ENCODE peak calls at places on chromosome X, in four cellular contexts. One of them, this sample, is unnamed.

GRCh38 chrX:132490086-132490419 is 1.2 kb upstream of the MBNL3 start:
- DNase-seq in Peyer's patch: no peak
- DNase-seq in AG04450: no peak
- DNase-seq in NB4: no peak
- DNase-seq in this sample: no peak

GRCh38 chrX:74421181-74422028 is at the start of gene SLC16A2:
- DNase-seq in NB4: peak; percentile 93
- DNase-seq in AG04450: peak; percentile 49
- DNase-seq in Peyer's patch: peak; percentile 31
- DNase-seq in this sample: peak; percentile 86

GRCh38 chrX:10516781-10517322 is 103.5 kb downstream of the MID1 start:
- DNase-seq in Peyer's patch: no peak
- DNase-seq in AG04450: no peak
- DNase-seq in NB4: no peak
- DNase-seq in this sample: no peak

GRCh38 chrX:33298622-33299021 is 87.3 kb upstream of the DMD start:
- DNase-seq in AG04450: no peak
- DNase-seq in Peyer's patch: no peak
- DNase-seq in NB4: no peak
- DNase-seq in this sample: no peak

GRCh38 chrX:40094041-40094899 is 3.5 kb downstream of the BCOR start:
- DNase-seq in AG04450: no peak
- DNase-seq in Peyer's patch: peak; percentile 38
- DNase-seq in NB4: peak; percentile 46
- DNase-seq in this sample: peak; percentile 53

GRCh38 chrX:17247144-17247543 is 127.9 kb upstream of the NHS start:
- DNase-seq in NB4: no peak
- DNase-seq in AG04450: no peak
- DNase-seq in Peyer's patch: no peak
- DNase-seq in this sample: no peak

GRCh38 chrX:77628294-77629025 is 157.6 kb downstream of the ATRX start:
- DNase-seq in AG04450: no peak
- DNase-seq in NB4: peak; percentile 5
- DNase-seq in Peyer's patch: no peak
- DNase-seq in this sample: no peak

GRCh38 chrX:15425024-15425423 is 40.8 kb upstream of the VEGFD start:
- DNase-seq in AG04450: no peak
- DNase-seq in Peyer's patch: no peak
- DNase-seq in NB4: no peak
- DNase-seq in this sample: no peak

GRCh38 chrX:28843817-28844216 is 256.6 kb downstream of the IL1RAPL1 start:
- DNase-seq in Peyer's patch: no peak
- DNase-seq in NB4: no peak
- DNase-seq in AG04450: no peak
- DNase-seq in this sample: no peak

GRCh38 chrX:95056901-95057300 is 1382.9 kb downstream of the FAM133A start:
- DNase-seq in NB4: no peak
- DNase-seq in AG04450: no peak
- DNase-seq in Peyer's patch: no peak
- DNase-seq in this sample: no peak

GRCh38 chrX:136260801-136261200 is 9.6 kb upstream of the MAP7D3 start:
- DNase-seq in NB4: no peak
- DNase-seq in Peyer's patch: no peak
- DNase-seq in AG04450: peak; percentile 48
- DNase-seq in this sample: no peak

GRCh38 chrX:320126-320783 is 1.7 kb upstream of the GTPBP6 start:
- DNase-seq in Peyer's patch: no peak
- DNase-seq in AG04450: no peak
- DNase-seq in NB4: peak; percentile 44
- DNase-seq in this sample: peak; percentile 17

GRCh38 chrX:134537179-134537945 is 77.4 kb downstream of the HPRT1 start:
- DNase-seq in AG04450: no peak
- DNase-seq in NB4: peak; percentile 57
- DNase-seq in Peyer's patch: no peak
- DNase-seq in this sample: no peak

GRCh38 chrX:109268340-109268739 is 213.5 kb downstream of the GUCY2F start:
- DNase-seq in Peyer's patch: no peak
- DNase-seq in AG04450: no peak
- DNase-seq in NB4: no peak
- DNase-seq in this sample: no peak

GRCh38 chrX:134338527-134338926 is 101.5 kb downstream of the CCDC160 start:
- DNase-seq in NB4: peak; percentile 2
- DNase-seq in AG04450: no peak
- DNase-seq in Peyer's patch: no peak
- DNase-seq in this sample: no peak

GRCh38 chrX:110966839-110967238 is 129.2 kb upstream of the PAK3 start:
- DNase-seq in Peyer's patch: no peak
- DNase-seq in NB4: peak; percentile 64
- DNase-seq in AG04450: no peak
- DNase-seq in this sample: no peak

GRCh38 chrX:39150210-39150609 is 349.0 kb downstream of the MID1IP1 start:
- DNase-seq in NB4: no peak
- DNase-seq in Peyer's patch: no peak
- DNase-seq in AG04450: no peak
- DNase-seq in this sample: no peak

GRCh38 chrX:43785930-43786591 is 96.2 kb downstream of the MAOB start:
- DNase-seq in NB4: no peak
- DNase-seq in AG04450: no peak
- DNase-seq in Peyer's patch: no peak
- DNase-seq in this sample: no peak

GRCh38 chrX:17829526-17829925 is 31.6 kb downstream of the RAI2 start:
- DNase-seq in AG04450: no peak
- DNase-seq in Peyer's patch: no peak
- DNase-seq in NB4: no peak
- DNase-seq in this sample: no peak

GRCh38 chrX:68894513-68895338 is 65.9 kb downstream of the EFNB1 start:
- DNase-seq in AG04450: no peak
- DNase-seq in NB4: peak; percentile 42
- DNase-seq in Peyer's patch: no peak
- DNase-seq in this sample: peak; percentile 52

GRCh38 chrX:132967049-132967448 is 8.6 kb upstream of the HS6ST2 start:
- DNase-seq in AG04450: no peak
- DNase-seq in NB4: no peak
- DNase-seq in Peyer's patch: no peak
- DNase-seq in this sample: no peak

DNA sequence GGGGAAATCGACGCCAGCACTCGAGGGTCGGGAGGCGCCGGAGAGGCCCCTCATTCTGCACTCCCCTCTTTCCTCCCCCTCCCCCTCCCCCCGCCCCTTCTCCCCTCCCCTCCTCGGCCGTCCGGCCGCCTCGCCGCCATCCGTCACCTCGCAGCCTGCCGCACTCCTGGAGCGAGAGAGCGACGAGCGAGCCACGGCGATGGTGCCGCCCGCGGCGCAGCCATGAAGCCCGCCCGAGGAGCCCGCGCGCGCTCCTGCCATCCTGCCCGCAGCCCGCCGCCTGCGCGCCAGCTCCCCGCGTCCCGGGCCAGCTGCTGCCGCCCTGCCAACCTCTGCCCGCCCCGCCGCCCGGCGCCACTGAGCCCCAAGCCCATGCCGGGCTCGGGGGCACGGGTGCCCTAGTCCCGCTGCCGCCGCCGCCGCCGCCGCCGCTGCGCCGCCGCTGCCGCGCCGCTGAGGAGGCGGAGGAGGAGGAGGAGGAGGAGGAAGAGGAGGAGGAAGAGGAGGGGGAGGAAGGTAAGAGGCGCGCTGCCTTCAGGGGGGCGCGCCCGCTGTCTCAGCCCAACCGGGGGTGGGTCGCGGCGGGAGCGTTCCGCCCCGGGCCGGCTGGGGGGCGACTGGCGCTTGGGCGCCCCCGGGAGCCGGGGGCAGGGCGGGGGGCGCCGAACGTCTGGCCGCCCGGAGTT is at the start of gene FRMPD3:
- DNase-seq in AG04450: no peak
- DNase-seq in NB4: no peak
- DNase-seq in Peyer's patch: no peak
- DNase-seq in this sample: peak; percentile 32
- H3K4me3 ChIP-seq in AG04450: peak within 1 kb of the TSS; percentile 17
- H3K4me3 ChIP-seq in NB4: no peak within 1 kb of the TSS
- H3K4me3 ChIP-seq in Peyer's patch: peak within 1 kb of the TSS; percentile 44
- H3K4me3 ChIP-seq in this sample: peak within 1 kb of the TSS; percentile 30

DNA sequence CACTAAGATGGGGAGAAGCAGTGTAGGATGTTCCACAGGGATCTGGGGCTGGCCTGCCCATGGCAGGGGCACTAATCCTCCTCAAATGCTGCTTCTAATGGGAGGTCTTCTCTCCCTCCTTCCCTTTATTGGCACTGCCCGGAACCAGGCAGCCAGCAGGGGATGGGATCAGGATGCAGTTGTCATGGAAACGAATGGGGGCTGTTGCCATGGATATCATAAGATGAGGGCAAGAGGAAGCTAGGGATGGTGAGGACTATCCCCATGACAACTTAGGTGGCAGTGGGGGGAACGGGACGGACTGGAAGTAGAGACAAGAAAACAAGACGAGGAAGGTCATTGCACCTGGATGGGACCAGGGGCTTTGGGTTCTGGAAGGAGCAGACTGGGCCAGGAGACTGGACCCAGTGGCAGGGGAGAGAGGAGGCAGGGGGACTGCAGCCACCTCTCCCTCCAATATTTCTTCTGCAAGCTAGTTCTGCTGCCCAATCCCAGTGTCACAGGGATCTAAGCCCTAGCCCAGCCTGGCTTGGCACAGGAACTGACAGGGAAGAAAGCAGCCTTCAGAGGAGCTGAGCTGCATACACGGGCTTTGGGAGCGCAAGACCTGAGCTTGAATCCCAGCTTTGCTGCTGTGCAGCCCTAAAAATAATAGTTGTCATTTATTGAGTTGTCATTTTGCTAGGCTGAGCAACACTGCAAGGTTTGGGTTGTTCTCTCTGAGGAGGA is 19.0 kb downstream of the IQSEC2 start:
- DNase-seq in Peyer's patch: no peak
- DNase-seq in NB4: no peak
- DNase-seq in AG04450: no peak
- DNase-seq in this sample: no peak
- H3K4me3 ChIP-seq in Peyer's patch: no peak overlapping the region
- H3K4me3 ChIP-seq in NB4: no peak overlapping the region
- H3K4me3 ChIP-seq in AG04450: no peak overlapping the region
- H3K4me3 ChIP-seq in this sample: no peak overlapping the region

DNA sequence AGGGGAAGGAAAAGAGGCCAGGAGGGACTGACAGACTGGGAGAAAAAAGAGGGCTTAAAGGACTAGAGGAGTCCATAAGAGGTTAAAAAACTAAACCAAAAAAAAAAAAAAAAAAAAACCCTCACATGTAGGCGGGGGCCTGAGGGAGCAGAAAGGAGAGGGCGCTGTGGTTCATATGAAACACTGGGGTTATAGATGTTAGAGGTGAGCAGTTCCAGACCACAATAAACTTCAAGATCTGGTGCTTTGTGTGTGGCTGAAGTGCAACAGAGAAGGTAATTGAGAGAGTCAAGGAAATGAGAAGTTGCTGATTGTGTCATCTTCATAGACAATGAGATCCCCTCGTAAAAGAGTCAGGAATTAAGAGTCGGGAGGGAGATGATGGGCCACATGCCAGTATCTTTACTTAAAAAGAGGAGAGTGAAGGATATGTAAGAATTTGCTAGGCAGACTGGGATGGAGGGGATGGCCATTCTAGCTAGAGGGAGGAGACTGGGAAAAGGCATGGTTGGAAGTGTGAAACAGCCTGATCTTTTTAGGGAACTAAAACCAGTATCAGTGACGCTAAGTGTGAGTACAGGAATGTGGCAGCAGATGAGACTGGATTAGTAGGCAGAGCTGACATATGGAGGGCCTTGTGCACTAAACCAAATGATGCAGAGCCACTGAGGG is 18.4 kb upstream of the OGT start:
- DNase-seq in AG04450: no peak
- DNase-seq in NB4: peak; percentile 69
- DNase-seq in Peyer's patch: no peak
- DNase-seq in this sample: no peak
- H3K4me3 ChIP-seq in AG04450: no peak overlapping the region
- H3K4me3 ChIP-seq in NB4: no peak overlapping the region
- H3K4me3 ChIP-seq in Peyer's patch: no peak overlapping the region
- H3K4me3 ChIP-seq in this sample: no peak overlapping the region

GRCh38 chrX:2342281-2342688 is 158.5 kb downstream of the DHRSX start:
- DNase-seq in Peyer's patch: no peak
- DNase-seq in NB4: no peak
- DNase-seq in AG04450: no peak
- DNase-seq in this sample: no peak

GRCh38 chrX:2346158-2346557 is 154.6 kb downstream of the DHRSX start:
- DNase-seq in NB4: no peak
- DNase-seq in AG04450: no peak
- DNase-seq in Peyer's patch: no peak
- DNase-seq in this sample: no peak

GRCh38 chrX:2345562-2345961 is 155.2 kb downstream of the DHRSX start:
- DNase-seq in AG04450: no peak
- DNase-seq in NB4: no peak
- DNase-seq in Peyer's patch: no peak
- DNase-seq in this sample: no peak

GRCh38 chrX:2343413-2343812 is 157.4 kb downstream of the DHRSX start:
- DNase-seq in Peyer's patch: no peak
- DNase-seq in AG04450: no peak
- DNase-seq in NB4: no peak
- DNase-seq in this sample: no peak

DNA sequence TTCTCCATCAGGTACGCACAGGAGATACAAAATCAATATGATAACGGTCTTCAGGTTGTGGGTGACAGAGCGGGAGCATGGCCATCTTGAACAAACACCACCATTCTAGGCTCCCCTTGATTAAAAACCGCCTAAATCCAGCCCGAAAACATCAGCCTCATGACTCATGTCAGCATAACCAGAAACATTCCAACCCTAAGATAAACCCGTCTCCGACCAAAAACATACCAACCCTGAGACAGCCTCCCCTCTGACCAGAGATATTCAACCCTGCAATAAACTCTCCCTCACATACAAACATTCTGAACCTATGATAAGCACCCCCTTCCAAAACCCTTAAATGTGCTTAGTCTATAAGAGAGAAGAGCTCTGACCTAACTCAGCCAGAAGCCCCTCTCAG is 157.9 kb downstream of the DHRSX start:
- DNase-seq in AG04450: peak; percentile 70
- DNase-seq in NB4: no peak
- DNase-seq in Peyer's patch: no peak
- DNase-seq in this sample: no peak
- H3K4me3 ChIP-seq in AG04450: no peak overlapping the region
- H3K4me3 ChIP-seq in NB4: no peak overlapping the region
- H3K4me3 ChIP-seq in Peyer's patch: no peak overlapping the region
- H3K4me3 ChIP-seq in this sample: no peak overlapping the region

DNA sequence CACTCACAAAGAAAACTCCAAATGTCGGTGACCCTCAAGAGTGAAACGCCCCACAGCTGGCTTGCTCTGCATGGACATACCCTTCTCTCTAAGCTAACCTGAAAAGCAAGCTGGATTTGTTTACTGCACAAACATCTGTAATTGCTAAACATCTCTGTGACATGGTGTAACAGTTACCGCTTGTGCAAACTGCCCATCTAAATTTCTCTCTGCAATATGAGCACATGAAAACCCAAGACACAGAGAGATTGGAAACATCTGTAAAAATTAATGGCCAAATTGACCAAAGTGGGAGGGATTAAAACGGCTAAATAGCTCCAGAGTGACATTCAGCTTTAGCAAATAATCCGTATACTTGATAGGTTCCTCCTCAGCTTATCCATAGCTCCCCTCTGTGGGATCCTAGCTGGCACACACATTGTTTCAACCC is 155.0 kb upstream of the MAP3K15 start:
- DNase-seq in AG04450: peak; percentile 30
- DNase-seq in NB4: no peak
- DNase-seq in Peyer's patch: no peak
- DNase-seq in this sample: no peak
- H3K4me3 ChIP-seq in AG04450: peak overlapping the region; percentile 54
- H3K4me3 ChIP-seq in NB4: no peak overlapping the region
- H3K4me3 ChIP-seq in Peyer's patch: no peak overlapping the region
- H3K4me3 ChIP-seq in this sample: no peak overlapping the region